ENCODE peak calls at places on chromosomes 5 and 9, in five cellular contexts. X is AG10803; U is stimulated activated CD8-positive, alpha-beta memory T cell treated with anti-CD3 and anti-CD28 coated beads, Interleukin-4, amount 100 ng/mL, for 1 hour; L is COR-L47; K is naive thymus-derived CD4-positive, alpha-beta T cell. E is an unnamed sample.

GRCh38 chr5:176994460-176995121 is 12.0 kb downstream of the UIMC1 start:
- DNase-seq in L (no peak), K (no peak), X (peak), U (no peak), E (peak)

GRCh38 chr9:101026824-101027223 is 1.7 kb upstream of the PLPPR1 start:
- DNase-seq in X (no peak), K (no peak), L (peak), U (no peak), E (no peak)

GRCh38 chr9:125843646-125844045 is 96.5 kb downstream of the PBX3 start:
- DNase-seq in X (no peak), U (no peak), K (no peak), L (no peak), E (no peak)

GRCh38 chr9:83655433-83655832 is 32.5 kb downstream of the IDNK start:
- DNase-seq in L (no peak), K (no peak), U (no peak), X (no peak), E (no peak)

GRCh38 chr9:118362123-118362522 is 657.9 kb downstream of the TLR4 start:
- DNase-seq in K (no peak), X (peak), U (no peak), L (no peak), E (no peak)

GRCh38 chr5:161167001-161167765 is 315.2 kb upstream of the ATP10B start:
- DNase-seq in L (peak), U (no peak), K (no peak), X (no peak), E (no peak)

GRCh38 chr5:158783382-158783781 is 316.3 kb downstream of the EBF1 start:
- DNase-seq in K (no peak), U (no peak), X (no peak), L (no peak), E (no peak)

GRCh38 chr5:32302822-32303754 is 9.7 kb downstream of the MTMR12 start:
- DNase-seq in L (no peak), K (no peak), X (no peak), U (no peak), E (no peak)

GRCh38 chr5:150188146-150188842 is 1.6 kb upstream of the SLC6A7 start:
- DNase-seq in K (no peak), L (no peak), U (no peak), X (no peak), E (no peak)

GRCh38 chr5:60672693-60673264 is 27.2 kb downstream of the DEPDC1B start:
- DNase-seq in K (no peak), X (no peak), U (no peak), L (no peak), E (no peak)

GRCh38 chr9:81377310-81377709 is 312.0 kb downstream of the TLE1 start:
- DNase-seq in L (peak), K (no peak), U (no peak), X (no peak), E (no peak)

GRCh38 chr5:68953151-68953884 is 140.5 kb upstream of the SLC30A5 start:
- DNase-seq in K (no peak), U (no peak), X (peak), L (no peak), E (no peak)

GRCh38 chr5:96629774-96630173 is 32.4 kb upstream of the CAST start:
- DNase-seq in U (no peak), K (no peak), L (no peak), X (peak), E (no peak)

GRCh38 chr5:35136386-35136785 is 88.6 kb upstream of the AGXT2 start:
- DNase-seq in U (no peak), K (no peak), X (peak), L (no peak), E (no peak)

GRCh38 chr5:81761970-81762369 is 11.1 kb upstream of the SSBP2 start:
- DNase-seq in L (no peak), K (no peak), X (no peak), U (no peak), E (no peak)

GRCh38 chr5:146904890-146905289 is 26.3 kb upstream of the PPP2R2B start:
- DNase-seq in K (no peak), U (no peak), X (no peak), L (no peak), E (no peak)

GRCh38 chr5:13234-13633 is 78.7 kb upstream of the PLEKHG4B start:
- DNase-seq in U (no peak), K (no peak), L (no peak), X (no peak), E (no peak)

GRCh38 chr9:115008536-115008935 is 78.1 kb upstream of the TNFSF8 start:
- DNase-seq in X (peak), L (no peak), U (no peak), K (no peak), E (no peak)

GRCh38 chr9:136944094-136944518 is 432 bp downstream of the FBXW5 start:
- DNase-seq in X (peak), K (no peak), L (no peak), U (no peak), E (no peak)

GRCh38 chr9:12955510-12956163 is 180.8 kb downstream of the LURAP1L start:
- DNase-seq in L (peak), K (no peak), X (no peak), U (no peak), E (no peak)

GRCh38 chr5:111927191-111927590 is 170.2 kb upstream of the NREP start:
- DNase-seq in K (no peak), X (no peak), U (no peak), L (no peak), E (no peak)

GRCh38 chr9:136499935-136500910 is 17.4 kb upstream of the SEC16A start:
- DNase-seq in U (no peak), X (no peak), L (no peak), K (no peak), E (no peak)

GRCh38 chr5:57335092-57335491 is 147.5 kb downstream of the ACTBL2 start:
- DNase-seq in U (no peak), X (peak), K (no peak), L (no peak), E (no peak)

GRCh38 chr9:9912459-9912858 is 700.3 kb downstream of the PTPRD start:
- DNase-seq in K (no peak), L (peak), X (no peak), U (no peak), E (peak)

GRCh38 chr9:30348904-30349303 is 2035.5 kb upstream of the ACO1 start:
- DNase-seq in K (no peak), X (no peak), L (no peak), U (no peak), E (no peak)

GRCh38 chr9:129542761-129543160 is 78.1 kb downstream of the C9orf50 start:
- DNase-seq in X (no peak), U (no peak), K (no peak), L (no peak), E (no peak)

GRCh38 chr5:174335682-174336364 is 290.3 kb downstream of the NSG2 start:
- DNase-seq in U (no peak), L (no peak), K (no peak), X (peak), E (no peak)

GRCh38 chr9:91659529-91660294 is 236.1 kb upstream of the NFIL3 start:
- DNase-seq in K (no peak), L (peak), X (peak), U (no peak), E (no peak)

GRCh38 chr9:128421474-128422010 is 885 bp downstream of the CERCAM start:
- DNase-seq in U (no peak), L (no peak), K (no peak), X (peak), E (no peak)

GRCh38 chr5:41087461-41087860 is 16.3 kb upstream of the MROH2B start:
- DNase-seq in U (no peak), L (no peak), K (no peak), X (peak), E (no peak)

GRCh38 chr5:169650701-169651331 is 13.7 kb downstream of the DOCK2 start:
- DNase-seq in X (peak), U (no peak), K (no peak), L (no peak), E (no peak)

GRCh38 chr5:53030828-53031425 is 41.8 kb downstream of the ITGA2 start:
- DNase-seq in L (no peak), U (no peak), K (no peak), X (no peak), E (no peak)

GRCh38 chr9:129408535-129409215 is 212.2 kb downstream of the C9orf50 start:
- DNase-seq in U (no peak), X (no peak), K (no peak), L (no peak), E (no peak)

GRCh38 chr9:110762783-110763182 is 94.2 kb downstream of the MUSK start:
- DNase-seq in U (no peak), K (no peak), X (no peak), L (no peak), E (no peak)

E was measured in KG1.